ENCODE peak calls at places on chromosomes 7 and 10, in ten cellular contexts. S is suprapubic skin, G is Caco-2, F is lower lobe of right lung, A is heart right ventricle, C is spleen, R is cardiac muscle cell, V is astrocyte, T is HCT116, M is transverse colon. N is an unnamed sample. For H3K4me1, the result is how much of the 10 kb centered on the place peaks cover.

GRCh38 chr7:39829028-39829427 is 121.0 kb upstream of the CDK13 start:
- DNase-seq in C (no peak), F (no peak), S (no peak), M (no peak), G (no peak), A (no peak), T (no peak), R (no peak), V (no peak), N (no peak)

GRCh38 chr10:24737001-24737400 is 13.3 kb upstream of the ARHGAP21 start:
- DNase-seq in S (no peak), C (no peak), M (no peak), A (no peak), V (no peak), T (no peak), G (no peak), R (no peak), F (no peak), N (no peak)

GRCh38 chr7:7895754-7896153 is 72.8 kb upstream of the GLCCI1 start:
- DNase-seq in C (no peak), S (no peak), F (no peak), A (no peak), V (no peak), T (no peak), R (no peak), G (no peak), M (no peak), N (no peak)

GRCh38 chr7:30423793-30424505 is 54.6 kb downstream of the NOD1 start:
- DNase-seq in F (no peak), G (no peak), R (no peak), T (no peak), S (no peak), A (no peak), M (no peak), C (no peak), V (no peak), N (no peak)

GRCh38 chr10:28331821-28332220 is 29.0 kb upstream of the MPP7 start:
- DNase-seq in R (peak), T (no peak), S (no peak), C (no peak), A (no peak), F (no peak), M (no peak), V (peak), G (no peak), N (no peak)

GRCh38 chr10:102150970-102151773 is 1.0 kb upstream of the NOLC1 start:
- DNase-seq in T (no peak), R (peak), M (no peak), C (peak), G (peak), V (peak), S (no peak), F (no peak), A (no peak), N (no peak)

GRCh38 chr7:130095812-130096211 is 25.5 kb downstream of the KLHDC10 start:
- DNase-seq in T (no peak), R (no peak), A (no peak), F (no peak), S (no peak), M (no peak), C (no peak), G (no peak), V (peak), N (no peak)

GRCh38 chr7:128721376-128721775 is 17.8 kb upstream of the CALU start:
- DNase-seq in R (no peak), T (no peak), V (no peak), A (no peak), C (no peak), F (no peak), S (no peak), M (no peak), G (no peak), N (no peak)

GRCh38 chr10:131968949-131969348 is 12.8 kb downstream of the BNIP3 start:
- DNase-seq in T (no peak), C (peak), M (no peak), A (no peak), R (no peak), V (no peak), G (no peak), S (no peak), F (no peak), N (no peak)

GRCh38 chr7:4800926-4801838 is 25.8 kb downstream of the AP5Z1 start:
- DNase-seq in M (no peak), V (no peak), R (no peak), G (no peak), T (no peak), S (no peak), A (no peak), C (no peak), F (peak), N (no peak)

GRCh38 chr7:33743594-33743993 is 161.7 kb upstream of the BMPER start:
- DNase-seq in R (peak), S (no peak), V (peak), T (no peak), M (no peak), C (no peak), A (no peak), F (no peak), G (no peak), N (no peak)

GRCh38 chr10:93073539-93074136 is at the start of gene CYP26A1:
- DNase-seq in A (no peak), T (no peak), F (no peak), V (no peak), G (peak), C (no peak), R (no peak), S (no peak), M (no peak), N (no peak)

GRCh38 chr10:115278294-115278693 is 185.1 kb downstream of the ATRNL1 start:
- DNase-seq in S (no peak), R (no peak), G (no peak), V (no peak), C (no peak), A (no peak), F (no peak), M (no peak), T (no peak), N (no peak)

GRCh38 chr10:7409732-7410168 is 1.1 kb downstream of the SFMBT2 start:
- DNase-seq in A (no peak), F (no peak), M (no peak), S (no peak), T (no peak), G (no peak), C (no peak), R (no peak), V (no peak), N (no peak)

DNA sequence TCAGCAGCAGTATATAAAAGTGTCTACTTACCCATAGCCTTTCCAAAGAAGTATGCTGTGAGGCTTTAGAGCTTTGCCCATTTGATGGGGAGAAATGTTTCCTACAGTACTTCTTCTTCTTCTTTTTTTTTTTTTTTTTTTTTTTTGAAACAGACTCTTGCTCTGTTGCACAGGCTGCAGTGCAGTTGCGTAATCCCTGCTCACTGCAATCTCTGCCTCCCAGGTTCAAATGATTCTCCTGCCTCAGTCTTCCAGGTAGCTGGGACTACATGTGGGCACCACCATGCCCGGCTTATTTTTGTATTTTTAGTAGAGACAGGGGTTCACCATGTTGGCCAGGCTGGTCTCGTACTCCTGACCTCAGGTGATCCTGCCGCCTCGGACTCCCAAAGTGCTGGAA is 101.7 kb upstream of the TMEM26 start:
- DNase-seq in T (no peak), F (no peak), S (no peak), C (no peak), V (no peak), R (peak), M (no peak), G (peak), A (no peak), N (no peak)
- TF ChIP-seq CTCF in T (no peak), F (no peak), S (no peak), C (no peak), V (no peak), R (no peak), M (no peak), G (no peak), A (no peak), N (no peak)

GRCh38 chr10:110221721-110222261 is 14.4 kb downstream of the MXI1 start:
- DNase-seq in T (peak), R (peak), S (peak), M (peak), G (peak), V (peak), F (peak), A (peak), C (peak), N (peak)
- H3K4me1 ChIP-seq in T (under half), R (under half), S (under half), M (under half), G (under half), V (under half), F (under half), A (under half), C (under half), N (under half)

GRCh38 chr10:51640120-51640819 is 59.1 kb downstream of the CSTF2T start:
- DNase-seq in R (no peak), T (no peak), A (no peak), S (no peak), V (no peak), M (no peak), C (no peak), F (no peak), G (no peak), N (no peak)
- H3K4me3 ChIP-seq in R (no peak), T (no peak), A (no peak), S (no peak), V (no peak), M (no peak), C (no peak), F (no peak), G (no peak), N (no peak)

GRCh38 chr7:151312831-151313809 is 28.5 kb upstream of the NUB1 start:
- DNase-seq in F (no peak), M (no peak), V (no peak), A (no peak), C (no peak), G (no peak), T (no peak), S (no peak), R (no peak), N (no peak)

GRCh38 chr7:151313857-151314256 is 27.8 kb upstream of the NUB1 start:
- DNase-seq in R (peak), A (peak), S (no peak), V (peak), G (no peak), C (no peak), F (no peak), M (no peak), T (no peak), N (no peak)

GRCh38 chr7:151317936-151318335 is 23.7 kb upstream of the NUB1 start:
- DNase-seq in R (no peak), C (no peak), G (no peak), M (no peak), S (no peak), V (no peak), F (no peak), A (no peak), T (no peak), N (no peak)

GRCh38 chr7:151316896-151317295 is 24.7 kb upstream of the NUB1 start:
- DNase-seq in S (no peak), V (no peak), A (no peak), R (no peak), M (no peak), C (no peak), F (no peak), T (no peak), G (no peak), N (no peak)

DNA sequence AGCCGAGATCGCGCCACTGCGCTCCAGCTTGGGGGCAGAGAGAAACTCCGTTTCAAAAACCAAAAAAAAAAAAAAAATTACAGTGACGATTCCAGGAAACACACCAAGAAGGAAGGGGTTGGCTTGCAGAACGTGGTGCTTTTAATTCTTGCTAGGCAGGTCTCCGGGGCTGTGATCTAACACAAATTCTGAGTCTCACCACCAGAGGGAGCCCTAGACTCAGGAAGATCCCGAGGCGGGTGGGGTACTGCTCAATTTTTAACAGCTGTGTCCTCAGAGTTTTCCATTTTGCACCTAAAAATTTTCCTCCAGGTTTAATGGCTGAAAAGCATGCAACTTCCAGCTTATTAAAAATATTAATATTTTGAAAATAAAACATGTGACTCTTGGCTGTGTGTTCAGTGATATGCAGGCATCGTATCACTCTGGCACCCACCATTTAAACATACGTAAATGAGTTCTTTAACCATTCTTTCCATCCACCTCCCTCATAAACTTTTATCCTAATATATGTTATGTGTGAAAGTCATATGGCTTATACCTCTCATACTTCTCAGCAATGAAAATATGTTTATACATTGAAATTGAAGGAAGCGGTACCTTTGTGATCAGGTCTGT is 26.5 kb upstream of the NUB1 start:
- DNase-seq in V (peak), G (peak), A (no peak), T (peak), S (peak), M (peak), C (no peak), R (peak), F (no peak), N (no peak)
- TF ChIP-seq CTCF in V (peak), G (peak), A (peak), T (peak), S (peak), M (peak), C (peak), R (peak), F (peak), N (peak)

GRCh38 chr10:72311667-72312066 is 37.9 kb downstream of the DDIT4 start:
- DNase-seq in C (peak), V (no peak), A (no peak), S (no peak), G (no peak), M (no peak), T (no peak), F (no peak), R (no peak), N (no peak)

GRCh38 chr10:72309290-72310240 is 35.8 kb downstream of the DDIT4 start:
- DNase-seq in G (no peak), S (peak), R (peak), F (no peak), A (peak), T (no peak), M (peak), C (peak), V (no peak), N (peak)

GRCh38 chr10:72310636-72311035 is 36.9 kb downstream of the DDIT4 start:
- DNase-seq in G (no peak), S (no peak), R (no peak), T (no peak), A (no peak), C (peak), M (no peak), V (no peak), F (no peak), N (no peak)

GRCh38 chr10:72308320-72308987 is 34.7 kb downstream of the DDIT4 start:
- DNase-seq in A (peak), S (no peak), T (peak), G (peak), F (no peak), M (peak), C (peak), R (peak), V (peak), N (no peak)

GRCh38 chr10:72310241-72310633 is 36.5 kb downstream of the DDIT4 start:
- DNase-seq in M (no peak), F (no peak), T (no peak), G (no peak), A (no peak), V (no peak), C (peak), S (no peak), R (peak), N (no peak)
- H3K4me1 ChIP-seq in M (under half), F (half or more), T (half or more), G (under half), A (half or more), V (under half), C (half or more), S (under half), R (under half), N (half or more)

GRCh38 chr7:44043902-44044301 is 600 bp upstream of the DBNL start:
- DNase-seq in A (no peak), R (no peak), T (no peak), G (no peak), S (no peak), M (no peak), F (no peak), C (no peak), V (no peak), N (peak)

GRCh38 chr7:44044315-44045225 is at the start of gene DBNL:
- DNase-seq in R (peak), A (peak), C (peak), G (peak), F (peak), M (peak), S (peak), V (peak), T (peak), N (peak)

GRCh38 chr7:44045226-44046014 is 918 bp downstream of the DBNL start:
- DNase-seq in V (no peak), F (no peak), M (no peak), G (no peak), C (no peak), S (no peak), T (no peak), R (no peak), A (no peak), N (peak)

GRCh38 chr7:44048031-44048795 is 3.7 kb downstream of the DBNL start:
- DNase-seq in C (peak), F (no peak), R (no peak), V (no peak), G (no peak), S (peak), A (no peak), M (no peak), T (no peak), N (peak)

DNA sequence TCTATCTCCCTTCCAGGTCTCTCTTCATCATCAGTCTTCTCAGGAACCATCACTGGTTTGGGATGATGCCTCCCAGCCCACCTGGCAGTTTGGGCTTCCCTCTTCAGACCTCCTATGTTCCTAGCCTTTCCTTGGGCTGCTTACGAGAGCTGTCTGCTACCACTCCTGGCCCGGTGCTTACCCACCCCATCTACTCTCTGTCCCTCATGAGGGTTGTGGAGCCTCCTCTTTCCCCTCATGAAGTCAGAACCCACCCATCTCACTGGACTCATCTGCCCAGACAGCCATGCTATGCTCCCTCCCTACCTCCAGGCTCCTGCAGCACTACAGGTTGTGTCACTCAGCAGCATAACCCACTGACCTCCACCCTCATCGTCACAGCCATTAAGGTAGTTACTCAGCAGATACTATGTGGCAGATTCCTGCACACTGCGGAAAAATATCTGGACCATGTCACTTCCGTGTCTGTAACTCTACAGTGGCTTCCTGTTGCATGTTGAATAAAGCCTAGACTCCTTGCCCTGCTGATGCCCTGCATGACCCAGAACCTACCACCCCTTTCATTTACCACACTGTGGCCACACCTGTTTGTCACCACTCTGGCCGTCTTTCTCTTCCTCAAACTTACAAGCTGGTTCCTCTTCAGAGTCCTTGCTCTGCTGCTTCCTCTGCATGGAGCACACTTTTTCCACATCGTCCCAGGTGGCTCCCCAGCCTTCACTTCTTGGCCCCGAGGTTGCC is 2.0 kb downstream of the DBNL start:
- DNase-seq in T (no peak), A (no peak), M (no peak), V (no peak), R (no peak), G (no peak), C (peak), S (no peak), F (no peak), N (peak)
- H3K4me3 ChIP-seq in T (no peak), A (no peak), M (no peak), V (no peak), R (no peak), G (no peak), C (peak), S (no peak), F (peak), N (no peak)

DNA sequence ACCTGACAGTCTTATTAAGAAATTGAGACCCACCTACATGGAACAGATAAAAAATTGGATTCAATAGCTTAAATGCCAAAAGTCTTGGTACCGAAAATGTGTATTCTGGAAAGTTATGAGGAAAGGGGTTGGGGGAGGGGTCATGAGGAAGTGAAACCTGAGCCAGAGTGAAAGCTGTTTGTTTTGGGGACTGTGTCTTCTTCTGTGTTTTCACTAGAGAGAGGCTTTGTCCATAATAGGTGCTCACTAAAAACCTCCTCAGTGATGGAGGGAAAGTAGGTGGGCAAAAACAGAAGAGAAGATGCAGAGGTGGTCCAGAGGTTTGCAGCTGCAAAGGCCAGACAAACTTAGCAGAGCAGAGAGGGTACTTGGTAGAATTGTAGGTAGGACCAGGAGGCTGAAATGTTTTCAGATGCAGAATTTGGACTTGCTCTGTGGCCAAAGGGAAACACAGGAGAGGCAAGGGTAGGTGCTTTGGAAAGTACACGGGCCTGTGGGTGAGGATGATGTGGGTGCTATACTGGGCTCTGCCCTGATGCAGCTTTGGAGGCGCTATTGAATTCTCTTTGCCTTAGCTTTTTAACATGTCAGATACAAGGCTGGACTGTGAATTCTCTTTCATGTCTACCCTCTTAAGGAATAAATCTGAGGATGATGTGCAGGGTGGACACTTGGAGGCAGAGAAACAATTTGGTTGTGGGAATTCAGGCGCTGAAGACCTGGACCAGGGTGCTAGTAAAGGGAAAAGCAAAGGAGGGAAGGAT is 254.6 kb downstream of the PTEN start:
- DNase-seq in A (no peak), T (peak), R (no peak), V (no peak), M (no peak), S (no peak), F (no peak), G (no peak), C (no peak), N (no peak)
- TF ChIP-seq CTCF in A (no peak), T (peak), R (peak), V (no peak), M (no peak), S (peak), F (peak), G (peak), C (peak), N (no peak)